ENCODE peak calls at places on chromosome 9, in five cellular contexts. Y, C, P, X and I are unnamed samples.

GRCh38 chr9:27371382-27371781 is 74.4 kb upstream of the EQTN start:
- DNase-seq in Y (no peak), C (no peak), P (peak; percentile 64), X (no peak), I (no peak)

GRCh38 chr9:94554439-94555331 is at the start of gene PCAT7:
- DNase-seq in Y (peak; percentile 75), C (peak; percentile 78), P (peak; percentile 85), X (no peak), I (peak; percentile 64)

GRCh38 chr9:124260769-124261603 is 3.2 kb downstream of the NEK6 start:
- DNase-seq in Y (no peak), C (no peak), P (peak; percentile 70), X (no peak), I (no peak)

GRCh38 chr9:125932012-125932411 is 184.8 kb downstream of the PBX3 start:
- DNase-seq in Y (no peak), C (no peak), P (peak; percentile 37), X (peak; percentile 79), I (no peak)

GRCh38 chr9:135641745-135642144 is 2.4 kb upstream of the GLT6D1 start:
- DNase-seq in Y (no peak), C (no peak), P (no peak), X (no peak), I (no peak)

GRCh38 chr9:91147079-91147708 is 214.5 kb downstream of the AUH start:
- DNase-seq in Y (no peak), C (no peak), P (no peak), X (no peak), I (no peak)

GRCh38 chr9:80811662-80812061 is 877.7 kb downstream of the TLE1 start:
- DNase-seq in Y (peak; percentile 7), C (no peak), P (no peak), X (no peak), I (no peak)

GRCh38 chr9:135910197-135910596 is 2.9 kb upstream of the CAMSAP1 start:
- DNase-seq in Y (no peak), C (no peak), P (no peak), X (no peak), I (no peak)

GRCh38 chr9:81607593-81608288 is 81.6 kb downstream of the TLE1 start:
- DNase-seq in Y (no peak), C (no peak), P (no peak), X (no peak), I (no peak)

GRCh38 chr9:87267251-87267679 is 230.4 kb upstream of the DAPK1 start:
- DNase-seq in Y (no peak), C (no peak), P (no peak), X (peak; percentile 72), I (no peak)

GRCh38 chr9:105833271-105833975 is 139.1 kb downstream of the TMEM38B start:
- DNase-seq in Y (no peak), C (no peak), P (no peak), X (no peak), I (no peak)

GRCh38 chr9:93089481-93089991 is 6.5 kb upstream of the CARD19 start:
- DNase-seq in Y (no peak), C (no peak), P (peak; percentile 15), X (peak; percentile 51), I (no peak)

GRCh38 chr9:98540476-98540875 is 168.3 kb downstream of the GABBR2 start:
- DNase-seq in Y (no peak), C (no peak), P (no peak), X (no peak), I (no peak)

GRCh38 chr9:116208417-116209232 is 55.0 kb downstream of the PAPPA start:
- DNase-seq in Y (no peak), C (no peak), P (no peak), X (no peak), I (no peak)
- TF ChIP-seq CTCF in Y (no peak), C (no peak), P (no peak), X (no peak), I (no peak)

DNA sequence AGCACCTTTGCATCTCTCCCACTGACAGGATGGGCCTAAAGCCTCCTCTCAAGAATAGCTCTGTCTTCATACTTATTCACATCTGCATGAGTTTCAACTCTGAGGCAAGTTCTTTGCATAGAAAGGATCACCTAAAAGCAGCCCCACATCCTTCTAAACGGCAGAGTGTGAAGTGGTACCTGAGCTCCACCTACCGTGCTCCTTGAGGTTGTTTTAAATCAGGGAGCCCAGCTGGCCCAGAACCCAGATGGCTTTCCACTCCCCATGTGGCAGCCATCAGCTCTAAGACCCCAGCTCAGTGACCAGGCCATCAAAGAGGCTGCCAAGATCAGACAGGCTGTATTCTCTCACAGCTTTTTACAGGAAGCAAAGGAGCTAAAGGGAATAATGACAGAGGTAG is 299.3 kb downstream of the RASEF start:
- DNase-seq in Y (peak; percentile 12), C (peak; percentile 47), P (no peak), X (no peak), I (no peak)
- TF ChIP-seq CTCF in Y (no peak), C (no peak), P (no peak), X (no peak), I (no peak)

GRCh38 chr9:96651626-96652025 is 3.5 kb downstream of the PRXL2C start:
- DNase-seq in Y (no peak), C (no peak), P (no peak), X (no peak), I (no peak)
- TF ChIP-seq CTCF in Y (peak; percentile 26), C (no peak), P (peak; percentile 23), X (no peak), I (peak; percentile 70)

GRCh38 chr9:137281345-137282116 is 4.0 kb downstream of the TOR4A start:
- DNase-seq in Y (peak; percentile 63), C (peak; percentile 64), P (no peak), X (no peak), I (no peak)

GRCh38 chr9:137286980-137287383 is 9.5 kb downstream of the TOR4A start:
- DNase-seq in Y (peak; percentile 43), C (peak; percentile 75), P (peak; percentile 78), X (no peak), I (no peak)
- TF ChIP-seq CTCF in Y (peak; percentile 25), C (no peak), P (peak; percentile 48), X (no peak), I (peak; percentile 66)

DNA sequence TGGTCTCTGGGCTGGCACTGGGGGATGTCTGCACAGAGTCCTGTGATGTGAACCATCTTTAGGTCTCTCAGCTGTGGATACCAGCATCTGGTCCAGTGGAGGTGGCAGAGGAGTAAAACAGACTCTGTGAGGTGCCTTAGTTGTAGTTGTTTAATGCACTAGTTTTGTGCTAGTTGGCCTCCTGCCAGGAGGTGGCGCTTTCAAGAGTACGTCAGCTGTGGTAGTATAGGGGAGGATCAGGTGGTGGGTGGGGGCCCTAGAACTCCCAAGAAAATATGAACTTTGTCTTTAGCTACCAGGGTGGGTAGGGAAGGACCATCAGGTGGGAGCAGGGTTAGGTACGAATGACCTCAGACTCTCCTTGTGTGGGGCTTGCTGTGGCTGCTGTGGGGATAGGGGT is 197.1 kb downstream of the TMC1 start:
- DNase-seq in Y (no peak), C (no peak), P (no peak), X (no peak), I (no peak)
- TF ChIP-seq CTCF in Y (no peak), C (no peak), P (no peak), X (no peak), I (peak; percentile 16)

GRCh38 chr9:129619787-129620668 is 873 bp downstream of the C9orf50 start:
- DNase-seq in Y (peak; percentile 72), C (no peak), P (no peak), X (no peak), I (no peak)
- TF ChIP-seq CTCF in Y (no peak), C (no peak), P (no peak), X (no peak), I (peak; percentile 40)

DNA sequence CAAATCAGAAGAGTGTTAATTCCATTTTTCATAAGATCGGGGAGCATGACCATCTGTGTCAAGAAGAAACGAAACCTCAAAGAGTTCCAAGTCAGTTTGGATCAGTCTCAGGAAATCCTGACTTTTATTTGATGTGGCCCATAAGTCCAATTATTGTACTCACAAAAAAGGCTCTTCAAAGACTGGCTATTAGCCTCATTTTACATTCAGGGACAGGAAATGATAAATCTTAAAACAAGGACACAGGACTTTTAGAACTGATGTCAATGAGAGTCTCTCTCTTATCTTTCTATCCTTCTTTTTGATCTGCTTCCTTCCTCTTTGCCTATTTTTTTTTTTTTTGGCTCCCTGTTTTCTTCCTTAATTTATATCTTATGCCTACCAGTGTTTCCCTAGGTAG is 43.7 kb upstream of the SHOC1 start:
- DNase-seq in Y (no peak), C (no peak), P (no peak), X (no peak), I (no peak)
- TF ChIP-seq CTCF in Y (no peak), C (no peak), P (no peak), X (no peak), I (no peak)

GRCh38 chr9:122228191-122228905 is 409 bp downstream of the LHX6 start:
- DNase-seq in Y (peak; percentile 57), C (peak; percentile 56), P (no peak), X (no peak), I (no peak)
- TF ChIP-seq CTCF in Y (no peak), C (no peak), P (no peak), X (no peak), I (no peak)

GRCh38 chr9:23841304-23841703 is 15.3 kb upstream of the ELAVL2 start:
- DNase-seq in Y (no peak), C (no peak), P (no peak), X (no peak), I (no peak)

GRCh38 chr9:23842531-23843129 is 16.6 kb upstream of the ELAVL2 start:
- DNase-seq in Y (no peak), C (no peak), P (no peak), X (no peak), I (no peak)
- TF ChIP-seq CTCF in Y (peak; percentile 15), C (no peak), P (no peak), X (no peak), I (peak; percentile 50)